ENCODE peak calls at places on chromosomes 5 and 9, in six cellular contexts. One of them, this sample, is unnamed.

GRCh38 chr5:126348855-126349635 is 74.2 kb upstream of the GRAMD2B start:
- DNase-seq in stomach: no peak
- DNase-seq in ovary: no peak
- DNase-seq in sigmoid colon: no peak
- DNase-seq in A549: no peak
- DNase-seq in tibial nerve: no peak
- DNase-seq in this sample: no peak

GRCh38 chr5:94793113-94793815 is 174.8 kb downstream of the SLF1 start:
- DNase-seq in ovary: no peak
- DNase-seq in A549: no peak
- DNase-seq in sigmoid colon: no peak
- DNase-seq in tibial nerve: no peak
- DNase-seq in stomach: no peak
- DNase-seq in this sample: no peak

GRCh38 chr9:86352440-86353106 is 1.6 kb downstream of the TUT7 start:
- DNase-seq in A549: no peak
- DNase-seq in stomach: no peak
- DNase-seq in ovary: no peak
- DNase-seq in sigmoid colon: no peak
- DNase-seq in tibial nerve: no peak
- DNase-seq in this sample: no peak

GRCh38 chr5:115977988-115978387 is 15.7 kb downstream of the LVRN start:
- DNase-seq in tibial nerve: no peak
- DNase-seq in ovary: no peak
- DNase-seq in stomach: no peak
- DNase-seq in sigmoid colon: no peak
- DNase-seq in A549: no peak
- DNase-seq in this sample: no peak

GRCh38 chr9:134704499-134704898 is 62.9 kb downstream of the COL5A1 start:
- DNase-seq in tibial nerve: no peak
- DNase-seq in A549: no peak
- DNase-seq in stomach: no peak
- DNase-seq in ovary: no peak
- DNase-seq in sigmoid colon: no peak
- DNase-seq in this sample: no peak

GRCh38 chr9:71725590-71726338 is 42.5 kb downstream of the CEMIP2 start:
- DNase-seq in sigmoid colon: no peak
- DNase-seq in tibial nerve: no peak
- DNase-seq in A549: peak
- DNase-seq in stomach: no peak
- DNase-seq in ovary: no peak
- DNase-seq in this sample: no peak

GRCh38 chr9:123807241-123807640 is 122.7 kb downstream of the DENND1A start:
- DNase-seq in A549: no peak
- DNase-seq in stomach: no peak
- DNase-seq in sigmoid colon: no peak
- DNase-seq in ovary: no peak
- DNase-seq in tibial nerve: no peak
- DNase-seq in this sample: no peak

GRCh38 chr9:26112724-26113123 is 434.5 kb upstream of the TUSC1 start:
- DNase-seq in sigmoid colon: no peak
- DNase-seq in ovary: no peak
- DNase-seq in tibial nerve: no peak
- DNase-seq in A549: no peak
- DNase-seq in stomach: no peak
- DNase-seq in this sample: no peak

GRCh38 chr9:95718263-95718662 is 157.2 kb upstream of the ERCC6L2 start:
- DNase-seq in stomach: no peak
- DNase-seq in sigmoid colon: no peak
- DNase-seq in tibial nerve: no peak
- DNase-seq in A549: no peak
- DNase-seq in ovary: no peak
- DNase-seq in this sample: no peak

GRCh38 chr9:25584611-25585010 is 93.6 kb downstream of the TUSC1 start:
- DNase-seq in stomach: no peak
- DNase-seq in ovary: no peak
- DNase-seq in A549: no peak
- DNase-seq in tibial nerve: no peak
- DNase-seq in sigmoid colon: no peak
- DNase-seq in this sample: no peak

GRCh38 chr5:131169810-131170539 is 769 bp upstream of the LYRM7 start:
- DNase-seq in ovary: no peak
- DNase-seq in A549: no peak
- DNase-seq in tibial nerve: no peak
- DNase-seq in sigmoid colon: no peak
- DNase-seq in stomach: no peak
- DNase-seq in this sample: no peak

GRCh38 chr5:122493091-122493775 is 181.2 kb downstream of the SNCAIP start:
- DNase-seq in stomach: peak
- DNase-seq in tibial nerve: no peak
- DNase-seq in ovary: peak
- DNase-seq in sigmoid colon: no peak
- DNase-seq in A549: no peak
- DNase-seq in this sample: no peak

GRCh38 chr5:147963948-147964693 is 57.8 kb upstream of the C5orf46 start:
- DNase-seq in A549: no peak
- DNase-seq in sigmoid colon: no peak
- DNase-seq in stomach: no peak
- DNase-seq in tibial nerve: no peak
- DNase-seq in ovary: no peak
- DNase-seq in this sample: no peak

GRCh38 chr9:27379311-27380236 is 82.6 kb upstream of the EQTN start:
- DNase-seq in stomach: no peak
- DNase-seq in ovary: no peak
- DNase-seq in sigmoid colon: no peak
- DNase-seq in tibial nerve: no peak
- DNase-seq in A549: peak
- DNase-seq in this sample: no peak

GRCh38 chr5:80863708-80864107 is 96.5 kb upstream of the RASGRF2 start:
- DNase-seq in stomach: no peak
- DNase-seq in A549: no peak
- DNase-seq in ovary: no peak
- DNase-seq in tibial nerve: no peak
- DNase-seq in sigmoid colon: no peak
- DNase-seq in this sample: no peak

GRCh38 chr9:68727588-68728129 is 22.6 kb downstream of the PIP5K1B start:
- DNase-seq in A549: no peak
- DNase-seq in sigmoid colon: no peak
- DNase-seq in tibial nerve: no peak
- DNase-seq in stomach: no peak
- DNase-seq in ovary: no peak
- DNase-seq in this sample: no peak

GRCh38 chr9:110332766-110333165 is 4.9 kb downstream of the TXNDC8 start:
- DNase-seq in ovary: no peak
- DNase-seq in stomach: no peak
- DNase-seq in tibial nerve: no peak
- DNase-seq in sigmoid colon: no peak
- DNase-seq in A549: no peak
- DNase-seq in this sample: no peak

GRCh38 chr5:390571-391491 is 52.1 kb upstream of the EXOC3 start:
- DNase-seq in tibial nerve: no peak
- DNase-seq in ovary: no peak
- DNase-seq in stomach: peak
- DNase-seq in sigmoid colon: no peak
- DNase-seq in A549: peak
- DNase-seq in this sample: peak

GRCh38 chr5:181207214-181207959 is 2.4 kb upstream of the TRIM7 start:
- DNase-seq in ovary: peak
- DNase-seq in stomach: peak
- DNase-seq in sigmoid colon: peak
- DNase-seq in A549: peak
- DNase-seq in tibial nerve: peak
- DNase-seq in this sample: peak

GRCh38 chr5:172148381-172148780 is 39.6 kb downstream of the STK10 start:
- DNase-seq in stomach: no peak
- DNase-seq in A549: no peak
- DNase-seq in sigmoid colon: no peak
- DNase-seq in tibial nerve: no peak
- DNase-seq in ovary: no peak
- DNase-seq in this sample: no peak

GRCh38 chr5:37704406-37704805 is 135.4 kb downstream of the GDNF start:
- DNase-seq in stomach: no peak
- DNase-seq in ovary: no peak
- DNase-seq in sigmoid colon: no peak
- DNase-seq in tibial nerve: no peak
- DNase-seq in A549: no peak
- DNase-seq in this sample: no peak

GRCh38 chr9:132114102-132114707 is 34.5 kb upstream of the MED27 start:
- DNase-seq in tibial nerve: peak
- DNase-seq in sigmoid colon: no peak
- DNase-seq in stomach: peak
- DNase-seq in ovary: peak
- DNase-seq in A549: peak
- DNase-seq in this sample: no peak

GRCh38 chr5:170596482-170596881 is 92.7 kb downstream of the KCNIP1 start:
- DNase-seq in stomach: no peak
- DNase-seq in sigmoid colon: peak
- DNase-seq in ovary: no peak
- DNase-seq in tibial nerve: no peak
- DNase-seq in A549: no peak
- DNase-seq in this sample: no peak

GRCh38 chr5:94433393-94434149 is 184.8 kb downstream of the KIAA0825 start:
- DNase-seq in A549: no peak
- DNase-seq in ovary: no peak
- DNase-seq in sigmoid colon: peak
- DNase-seq in tibial nerve: peak
- DNase-seq in stomach: peak
- DNase-seq in this sample: no peak

GRCh38 chr9:86735772-86736458 is 211.4 kb downstream of the GAS1 start:
- DNase-seq in ovary: no peak
- DNase-seq in stomach: no peak
- DNase-seq in sigmoid colon: no peak
- DNase-seq in A549: no peak
- DNase-seq in tibial nerve: no peak
- DNase-seq in this sample: no peak

GRCh38 chr5:34685485-34686197 is 29.5 kb downstream of the RAI14 start:
- DNase-seq in ovary: no peak
- DNase-seq in sigmoid colon: no peak
- DNase-seq in A549: peak
- DNase-seq in stomach: no peak
- DNase-seq in tibial nerve: no peak
- DNase-seq in this sample: no peak
- TF ChIP-seq EP300 in ovary: no peak
- TF ChIP-seq EP300 in sigmoid colon: no peak
- TF ChIP-seq EP300 in A549: no peak
- TF ChIP-seq EP300 in stomach: no peak
- TF ChIP-seq EP300 in tibial nerve: no peak
- TF ChIP-seq EP300 in this sample: no peak

GRCh38 chr5:154972476-154973080 is 31.7 kb downstream of the MRPL22 start:
- DNase-seq in stomach: no peak
- DNase-seq in sigmoid colon: no peak
- DNase-seq in A549: peak
- DNase-seq in tibial nerve: peak
- DNase-seq in ovary: peak
- DNase-seq in this sample: no peak
- TF ChIP-seq CTCF in stomach: peak
- TF ChIP-seq CTCF in sigmoid colon: peak
- TF ChIP-seq CTCF in A549: peak
- TF ChIP-seq CTCF in tibial nerve: peak
- TF ChIP-seq CTCF in ovary: peak
- TF ChIP-seq CTCF in this sample: peak

DNA sequence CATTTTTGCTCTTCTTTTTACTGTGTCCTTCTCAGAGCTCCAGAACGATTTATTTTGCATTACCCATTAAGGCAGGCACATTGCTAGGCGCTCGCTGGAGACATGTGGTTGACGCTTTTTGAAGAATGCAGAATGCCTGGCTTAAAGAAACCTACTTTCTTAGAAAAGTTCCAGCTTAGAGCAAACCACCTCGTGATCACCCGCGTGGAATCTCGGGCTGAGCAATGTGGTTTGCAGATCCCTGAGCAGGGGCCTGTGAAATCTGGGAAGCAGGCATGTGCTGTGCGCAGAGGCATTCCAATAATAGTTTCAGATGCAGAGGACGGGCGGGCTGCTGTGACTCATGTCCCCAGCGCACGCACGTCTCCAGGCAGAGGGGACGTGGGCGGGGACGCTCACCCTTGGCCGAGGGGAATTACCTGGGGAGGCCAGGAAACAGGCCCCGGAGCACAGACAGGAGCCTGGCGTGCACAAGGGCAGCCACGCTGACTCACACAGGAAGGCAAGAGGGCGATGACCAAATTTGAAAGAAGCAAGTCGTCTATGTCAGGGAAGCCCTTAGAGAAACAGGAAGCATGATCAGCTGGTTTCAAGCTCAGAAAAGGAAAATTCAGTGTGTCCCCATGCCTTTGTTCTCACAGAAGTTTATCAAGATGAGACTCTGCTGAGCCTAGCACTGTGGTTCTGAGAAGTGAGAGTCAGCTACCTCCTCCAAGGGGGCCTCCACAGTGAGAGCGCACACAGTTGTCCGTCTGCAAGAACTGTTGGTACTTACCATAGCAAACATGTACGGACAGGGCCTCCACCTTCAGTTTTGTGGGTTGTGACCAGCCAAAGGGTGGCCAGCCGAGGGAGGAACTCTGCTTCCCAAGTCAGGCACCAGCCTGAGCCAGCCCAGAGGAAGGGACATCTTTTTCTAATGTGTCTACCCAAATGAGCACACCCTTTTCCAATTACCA is 218.6 kb downstream of the PIK3R1 start:
- DNase-seq in ovary: peak
- DNase-seq in stomach: peak
- DNase-seq in A549: peak
- DNase-seq in tibial nerve: peak
- DNase-seq in sigmoid colon: peak
- DNase-seq in this sample: peak
- TF ChIP-seq EP300 in ovary: peak
- TF ChIP-seq EP300 in stomach: no peak
- TF ChIP-seq EP300 in A549: no peak
- TF ChIP-seq EP300 in tibial nerve: peak
- TF ChIP-seq EP300 in sigmoid colon: peak
- TF ChIP-seq EP300 in this sample: no peak

DNA sequence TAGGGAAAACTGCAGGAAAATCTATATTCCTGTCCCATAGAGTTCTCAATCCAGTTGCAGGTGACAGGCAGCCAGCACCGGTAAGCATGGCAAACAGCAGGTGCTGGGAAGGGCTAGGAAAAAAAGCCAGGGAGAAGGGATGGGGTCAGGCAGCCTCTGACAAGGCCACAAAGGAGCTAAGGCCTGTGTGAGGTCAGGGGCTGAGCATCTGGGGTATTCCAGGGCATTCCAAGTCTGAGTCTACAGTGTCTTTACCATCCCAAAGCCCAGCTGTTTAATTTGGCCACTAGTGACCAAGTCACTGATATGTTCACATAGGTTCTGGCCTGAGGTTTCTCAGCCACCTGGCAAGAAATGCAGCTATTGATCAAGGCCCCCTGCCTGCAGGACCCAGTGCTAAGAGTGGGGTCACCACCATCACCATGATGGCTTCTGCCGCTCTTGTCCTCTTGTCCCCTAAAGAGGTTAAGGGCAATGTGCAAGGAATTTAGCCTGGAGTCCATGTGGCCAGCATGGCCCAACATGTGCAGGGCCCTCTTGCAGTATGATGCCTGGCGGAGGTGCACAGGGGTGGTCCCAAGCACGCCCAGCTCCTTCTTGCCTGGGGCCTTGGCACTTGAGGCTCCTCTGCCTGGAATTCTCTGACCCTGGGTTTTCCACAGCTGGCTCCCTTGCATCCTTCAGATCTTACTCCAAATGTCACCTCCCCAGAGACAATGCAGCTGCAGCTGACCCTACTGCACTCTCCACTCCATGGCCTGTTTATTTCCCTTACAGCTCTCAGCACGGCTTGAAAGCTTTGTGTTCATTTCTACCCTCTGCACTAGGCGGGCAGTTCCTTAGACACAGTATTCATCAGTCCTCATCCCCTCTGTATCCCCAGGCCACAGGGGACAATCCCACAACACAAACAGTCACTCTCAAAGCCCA is 213.1 kb downstream of the MSX2 start:
- DNase-seq in sigmoid colon: no peak
- DNase-seq in ovary: no peak
- DNase-seq in A549: no peak
- DNase-seq in stomach: no peak
- DNase-seq in tibial nerve: no peak
- DNase-seq in this sample: no peak
- TF ChIP-seq CTCF in sigmoid colon: no peak
- TF ChIP-seq CTCF in ovary: no peak
- TF ChIP-seq CTCF in A549: no peak
- TF ChIP-seq CTCF in stomach: no peak
- TF ChIP-seq CTCF in tibial nerve: no peak
- TF ChIP-seq CTCF in this sample: no peak